ENCODE peak calls at places on chromosomes 4 and X, in four cellular contexts. One of them, this sample, is unnamed.

GRCh38 chr4:109078724-109079123 is 223.7 kb downstream of the COL25A1 start:
- DNase-seq in tibial artery: no peak
- DNase-seq in mesenchymal stem cell: peak
- DNase-seq in thoracic aorta: no peak
- DNase-seq in this sample: peak

GRCh38 chr4:72969957-72970356 is 99.6 kb downstream of the COX18 start:
- DNase-seq in tibial artery: peak
- DNase-seq in mesenchymal stem cell: peak
- DNase-seq in thoracic aorta: peak
- DNase-seq in this sample: no peak

GRCh38 chrX:131226591-131226990 is 62.5 kb downstream of the IGSF1 start:
- DNase-seq in mesenchymal stem cell: no peak
- DNase-seq in thoracic aorta: no peak
- DNase-seq in tibial artery: no peak
- DNase-seq in this sample: no peak

GRCh38 chr4:84401669-84402068 is 97.4 kb downstream of the NKX6-1 start:
- DNase-seq in tibial artery: no peak
- DNase-seq in mesenchymal stem cell: no peak
- DNase-seq in thoracic aorta: no peak
- DNase-seq in this sample: no peak

GRCh38 chrX:13069771-13070410 is 25.5 kb upstream of the FAM9C start:
- DNase-seq in thoracic aorta: no peak
- DNase-seq in tibial artery: no peak
- DNase-seq in mesenchymal stem cell: no peak
- DNase-seq in this sample: no peak

GRCh38 chrX:153645151-153645550 is 1.9 kb upstream of the DUSP9 start:
- DNase-seq in tibial artery: no peak
- DNase-seq in thoracic aorta: no peak
- DNase-seq in mesenchymal stem cell: no peak
- DNase-seq in this sample: no peak

GRCh38 chr4:138910201-138910913 is 105.2 kb upstream of the NOCT start:
- DNase-seq in mesenchymal stem cell: peak
- DNase-seq in tibial artery: no peak
- DNase-seq in thoracic aorta: no peak
- DNase-seq in this sample: peak

GRCh38 chrX:131693359-131693758 is 149.5 kb downstream of the OR13H1 start:
- DNase-seq in thoracic aorta: no peak
- DNase-seq in mesenchymal stem cell: no peak
- DNase-seq in tibial artery: no peak
- DNase-seq in this sample: no peak

GRCh38 chrX:106931831-106932491 is 11.8 kb downstream of the CLDN2 start:
- DNase-seq in tibial artery: no peak
- DNase-seq in mesenchymal stem cell: peak
- DNase-seq in thoracic aorta: no peak
- DNase-seq in this sample: peak

GRCh38 chr4:41061482-41062185 is 152.7 kb downstream of the APBB2 start:
- DNase-seq in tibial artery: no peak
- DNase-seq in mesenchymal stem cell: peak
- DNase-seq in thoracic aorta: no peak
- DNase-seq in this sample: peak

GRCh38 chr4:155759372-155760252 is 791 bp downstream of the GUCY1B1 start:
- DNase-seq in mesenchymal stem cell: peak
- DNase-seq in thoracic aorta: peak
- DNase-seq in tibial artery: peak
- DNase-seq in this sample: peak

GRCh38 chr4:138673053-138673452 is 342.5 kb upstream of the NOCT start:
- DNase-seq in mesenchymal stem cell: peak
- DNase-seq in tibial artery: no peak
- DNase-seq in thoracic aorta: no peak
- DNase-seq in this sample: no peak

GRCh38 chr4:112910109-112910736 is 139.2 kb upstream of the ANK2 start:
- DNase-seq in tibial artery: no peak
- DNase-seq in mesenchymal stem cell: peak
- DNase-seq in thoracic aorta: no peak
- DNase-seq in this sample: peak

GRCh38 chrX:15761564-15762191 is 23.6 kb downstream of the CA5B start:
- DNase-seq in tibial artery: no peak
- DNase-seq in mesenchymal stem cell: peak
- DNase-seq in thoracic aorta: no peak
- DNase-seq in this sample: peak

GRCh38 chrX:96837808-96838207 is 45.9 kb upstream of the RPA4 start:
- DNase-seq in thoracic aorta: no peak
- DNase-seq in mesenchymal stem cell: no peak
- DNase-seq in tibial artery: no peak
- DNase-seq in this sample: no peak

GRCh38 chr4:107050525-107051135 is 14.5 kb upstream of the DKK2 start:
- DNase-seq in thoracic aorta: no peak
- DNase-seq in tibial artery: no peak
- DNase-seq in mesenchymal stem cell: peak
- DNase-seq in this sample: peak

GRCh38 chr4:186723207-186724047 is at the start of gene FAT1:
- DNase-seq in tibial artery: peak
- DNase-seq in thoracic aorta: no peak
- DNase-seq in mesenchymal stem cell: peak
- DNase-seq in this sample: peak

GRCh38 chrX:153226344-153227190 is 47.5 kb downstream of the MAGEA1 start:
- DNase-seq in mesenchymal stem cell: peak
- DNase-seq in thoracic aorta: peak
- DNase-seq in tibial artery: no peak
- DNase-seq in this sample: peak

GRCh38 chrX:139192386-139192961 is 338.1 kb upstream of the F9 start:
- DNase-seq in thoracic aorta: no peak
- DNase-seq in mesenchymal stem cell: no peak
- DNase-seq in tibial artery: no peak
- DNase-seq in this sample: no peak

GRCh38 chr4:95290702-95291101 is 258.1 kb downstream of the UNC5C start:
- DNase-seq in mesenchymal stem cell: no peak
- DNase-seq in tibial artery: no peak
- DNase-seq in thoracic aorta: no peak
- DNase-seq in this sample: no peak

GRCh38 chrX:70439016-70439415 is 5.6 kb upstream of the DLG3 start:
- DNase-seq in mesenchymal stem cell: peak
- DNase-seq in thoracic aorta: no peak
- DNase-seq in tibial artery: no peak
- DNase-seq in this sample: no peak

GRCh38 chr4:15400911-15401671 is 26.7 kb upstream of the C1QTNF7 start:
- DNase-seq in thoracic aorta: peak
- DNase-seq in mesenchymal stem cell: peak
- DNase-seq in tibial artery: peak
- DNase-seq in this sample: peak

GRCh38 chr4:138562544-138562961 is 320.4 kb upstream of the SLC7A11 start:
- DNase-seq in mesenchymal stem cell: peak
- DNase-seq in tibial artery: no peak
- DNase-seq in thoracic aorta: no peak
- DNase-seq in this sample: peak

GRCh38 chrX:10098235-10098819 is 58.4 kb upstream of the CLCN4 start:
- DNase-seq in tibial artery: no peak
- DNase-seq in mesenchymal stem cell: no peak
- DNase-seq in thoracic aorta: no peak
- DNase-seq in this sample: peak

GRCh38 chr4:98290511-98290910 is 29.3 kb downstream of the RAP1GDS1 start:
- DNase-seq in thoracic aorta: no peak
- DNase-seq in mesenchymal stem cell: peak
- DNase-seq in tibial artery: no peak
- DNase-seq in this sample: peak

GRCh38 chrX:50211510-50211909 is 6.9 kb downstream of the CCNB3 start:
- DNase-seq in mesenchymal stem cell: no peak
- DNase-seq in tibial artery: no peak
- DNase-seq in thoracic aorta: no peak
- DNase-seq in this sample: peak

GRCh38 chr4:150217192-150217591 is 138.9 kb downstream of the DCLK2 start:
- DNase-seq in thoracic aorta: no peak
- DNase-seq in tibial artery: no peak
- DNase-seq in mesenchymal stem cell: peak
- DNase-seq in this sample: peak

GRCh38 chrX:31440546-31440945 is 368.7 kb upstream of the FTHL17 start:
- DNase-seq in tibial artery: no peak
- DNase-seq in mesenchymal stem cell: no peak
- DNase-seq in thoracic aorta: no peak
- DNase-seq in this sample: no peak

GRCh38 chrX:84187501-84188319 is at the start of gene RPS6KA6:
- DNase-seq in tibial artery: peak
- DNase-seq in mesenchymal stem cell: peak
- DNase-seq in thoracic aorta: no peak
- DNase-seq in this sample: peak

GRCh38 chrX:23885803-23886202 is 21.9 kb downstream of the APOO start:
- DNase-seq in thoracic aorta: no peak
- DNase-seq in tibial artery: no peak
- DNase-seq in mesenchymal stem cell: no peak
- DNase-seq in this sample: no peak

GRCh38 chr4:61299316-61299715 is 99.2 kb downstream of the ADGRL3 start:
- DNase-seq in tibial artery: no peak
- DNase-seq in thoracic aorta: no peak
- DNase-seq in mesenchymal stem cell: no peak
- DNase-seq in this sample: no peak

GRCh38 chr4:37882665-37883296 is 8.1 kb upstream of the TBC1D1 start:
- DNase-seq in mesenchymal stem cell: no peak
- DNase-seq in tibial artery: peak
- DNase-seq in thoracic aorta: no peak
- DNase-seq in this sample: no peak

GRCh38 chrX:138847930-138848329 is 136.4 kb upstream of the FGF13 start:
- DNase-seq in tibial artery: no peak
- DNase-seq in thoracic aorta: no peak
- DNase-seq in mesenchymal stem cell: peak
- DNase-seq in this sample: peak

GRCh38 chrX:45344597-45344996 is 143.9 kb upstream of the DIPK2B start:
- DNase-seq in mesenchymal stem cell: peak
- DNase-seq in tibial artery: no peak
- DNase-seq in thoracic aorta: no peak
- DNase-seq in this sample: peak

GRCh38 chr4:7044415-7044930 is 1.3 kb downstream of the TADA2B start:
- DNase-seq in mesenchymal stem cell: peak
- DNase-seq in thoracic aorta: no peak
- DNase-seq in tibial artery: no peak
- DNase-seq in this sample: peak

GRCh38 chr4:145623831-145624230 is 4.6 kb downstream of the MMAA start:
- DNase-seq in thoracic aorta: no peak
- DNase-seq in tibial artery: no peak
- DNase-seq in mesenchymal stem cell: peak
- DNase-seq in this sample: peak

GRCh38 chrX:31706456-31706855 is 634.6 kb upstream of the FTHL17 start:
- DNase-seq in tibial artery: no peak
- DNase-seq in thoracic aorta: no peak
- DNase-seq in mesenchymal stem cell: no peak
- DNase-seq in this sample: peak

GRCh38 chr4:115279300-115279699 is 165.9 kb upstream of the NDST4 start:
- DNase-seq in thoracic aorta: no peak
- DNase-seq in mesenchymal stem cell: no peak
- DNase-seq in tibial artery: no peak
- DNase-seq in this sample: no peak